ENCODE peak calls at places on chromosomes 6 and 20, in four cellular contexts. One of them, this sample, is unnamed.

GRCh38 chr20:25437153-25437581 is 29.7 kb downstream of the GINS1 start:
- DNase-seq in HepG2: no peak
- DNase-seq in WTC11: peak; percentile 47
- DNase-seq in K562: no peak
- DNase-seq in this sample: no peak

GRCh38 chr20:44646023-44646640 is 5.4 kb downstream of the ADA start:
- DNase-seq in K562: no peak
- DNase-seq in WTC11: no peak
- DNase-seq in HepG2: no peak
- DNase-seq in this sample: no peak

GRCh38 chr20:8578191-8578690 is 446.2 kb downstream of the PLCB1 start:
- DNase-seq in K562: no peak
- DNase-seq in WTC11: no peak
- DNase-seq in HepG2: no peak
- DNase-seq in this sample: no peak

GRCh38 chr6:36906539-36906938 is 20.8 kb downstream of the C6orf89 start:
- DNase-seq in WTC11: no peak
- DNase-seq in K562: no peak
- DNase-seq in HepG2: no peak
- DNase-seq in this sample: no peak

GRCh38 chr6:117481278-117481925 is 1.1 kb upstream of the DCBLD1 start:
- DNase-seq in WTC11: peak; percentile 28
- DNase-seq in K562: peak; percentile 41
- DNase-seq in HepG2: peak; percentile 84
- DNase-seq in this sample: no peak

GRCh38 chr20:1118004-1118335 is 432 bp upstream of the PSMF1 start:
- DNase-seq in K562: no peak
- DNase-seq in WTC11: no peak
- DNase-seq in HepG2: no peak
- DNase-seq in this sample: no peak

GRCh38 chr6:60679175-60679574 is 1606.8 kb downstream of the KHDRBS2 start:
- DNase-seq in HepG2: no peak
- DNase-seq in WTC11: no peak
- DNase-seq in K562: no peak
- DNase-seq in this sample: no peak

GRCh38 chr20:7155794-7156193 is 388.3 kb downstream of the BMP2 start:
- DNase-seq in K562: no peak
- DNase-seq in WTC11: no peak
- DNase-seq in HepG2: no peak
- DNase-seq in this sample: no peak

GRCh38 chr6:4660377-4661321 is 115.6 kb upstream of the CDYL start:
- DNase-seq in HepG2: no peak
- DNase-seq in WTC11: no peak
- DNase-seq in K562: no peak
- DNase-seq in this sample: no peak

GRCh38 chr6:132683543-132683942 is 24.6 kb upstream of the TAAR1 start:
- DNase-seq in K562: no peak
- DNase-seq in WTC11: no peak
- DNase-seq in HepG2: peak; percentile 10
- DNase-seq in this sample: no peak

GRCh38 chr6:97462031-97462430 is 179.0 kb upstream of the MMS22L start:
- DNase-seq in K562: no peak
- DNase-seq in WTC11: no peak
- DNase-seq in HepG2: no peak
- DNase-seq in this sample: no peak

GRCh38 chr6:27795697-27796494 is 116.3 kb downstream of the OR2B2 start:
- DNase-seq in HepG2: peak; percentile 95
- DNase-seq in WTC11: no peak
- DNase-seq in K562: peak; percentile 93
- DNase-seq in this sample: peak; percentile 69
- TF ChIP-seq ELF4 in HepG2: no peak
- TF ChIP-seq ELF4 in WTC11: no peak
- TF ChIP-seq ELF4 in K562: no peak
- TF ChIP-seq ELF4 in this sample: no peak

DNA sequence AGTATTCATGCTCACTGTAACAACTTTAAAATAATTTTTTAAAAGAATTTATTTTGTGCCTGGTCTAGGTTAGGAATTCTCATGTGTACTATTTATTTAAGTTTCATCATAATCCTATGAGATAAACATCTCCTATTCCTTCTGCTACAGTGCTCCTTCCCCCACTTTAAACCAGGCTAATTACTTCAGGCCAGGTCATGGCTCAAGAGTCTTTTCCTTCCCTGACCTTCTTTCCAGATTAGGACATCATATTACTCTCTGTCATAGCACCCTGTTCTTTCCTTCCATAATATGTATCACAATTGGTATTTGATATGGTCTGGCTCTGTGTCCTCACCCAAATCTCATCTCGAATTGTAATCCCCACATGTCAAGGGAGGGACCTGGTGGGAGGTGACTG is 239.0 kb downstream of the BTBD9 start:
- DNase-seq in K562: no peak
- DNase-seq in WTC11: no peak
- DNase-seq in HepG2: no peak
- DNase-seq in this sample: no peak
- TF ChIP-seq ELF4 in K562: no peak
- TF ChIP-seq ELF4 in WTC11: no peak
- TF ChIP-seq ELF4 in HepG2: no peak
- TF ChIP-seq ELF4 in this sample: no peak

DNA sequence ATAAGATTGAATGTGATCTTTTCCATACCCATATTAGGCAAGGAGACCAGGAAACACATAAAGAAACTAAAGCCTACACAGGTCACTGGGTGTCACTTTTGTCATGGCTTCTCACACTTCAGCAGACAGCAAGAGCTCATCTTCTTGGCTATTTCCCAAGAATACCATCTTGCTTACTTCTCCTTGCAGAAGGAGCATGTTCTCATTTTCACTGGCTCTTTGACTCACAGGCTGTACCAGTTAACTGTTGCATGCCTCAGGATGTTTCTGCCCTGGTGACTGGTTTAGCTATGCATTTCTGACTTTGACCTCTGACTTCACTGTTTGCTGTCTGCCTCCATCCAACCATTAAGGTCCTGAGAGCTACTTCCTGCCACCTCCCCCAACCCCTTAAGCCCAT is 40.3 kb upstream of the OGFRL1 start:
- DNase-seq in HepG2: peak; percentile 4
- DNase-seq in WTC11: no peak
- DNase-seq in K562: no peak
- DNase-seq in this sample: no peak
- TF ChIP-seq ELF4 in HepG2: no peak
- TF ChIP-seq ELF4 in WTC11: no peak
- TF ChIP-seq ELF4 in K562: no peak
- TF ChIP-seq ELF4 in this sample: no peak

DNA sequence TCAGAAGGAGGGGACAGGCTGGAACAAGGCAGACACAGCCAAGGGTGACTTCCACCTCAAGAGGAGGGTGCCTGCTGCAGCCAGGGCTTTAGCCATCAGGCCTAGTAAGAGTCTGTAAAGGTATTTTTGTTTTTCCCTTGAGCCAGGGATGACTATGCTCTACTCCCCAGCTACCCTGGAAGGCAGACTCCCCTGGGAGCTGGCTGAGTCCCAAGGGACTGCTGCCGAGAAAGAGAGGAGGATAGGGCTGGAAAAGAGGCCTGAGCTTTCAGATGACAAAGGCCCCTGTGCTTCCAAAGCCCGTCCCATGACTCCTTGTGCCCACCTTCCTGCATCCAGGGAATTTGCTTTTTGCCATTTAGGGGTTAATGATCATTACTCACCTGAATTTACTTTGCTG is 14.0 kb upstream of the GSTA4 start:
- DNase-seq in HepG2: no peak
- DNase-seq in K562: no peak
- DNase-seq in WTC11: no peak
- DNase-seq in this sample: no peak
- TF ChIP-seq ELF4 in HepG2: no peak
- TF ChIP-seq ELF4 in K562: no peak
- TF ChIP-seq ELF4 in WTC11: no peak
- TF ChIP-seq ELF4 in this sample: no peak

GRCh38 chr6:91057689-91058088 is 470.8 kb upstream of the MAP3K7 start:
- DNase-seq in HepG2: no peak
- DNase-seq in WTC11: no peak
- DNase-seq in K562: no peak
- DNase-seq in this sample: no peak
- TF ChIP-seq ELF4 in HepG2: no peak
- TF ChIP-seq ELF4 in WTC11: no peak
- TF ChIP-seq ELF4 in K562: no peak
- TF ChIP-seq ELF4 in this sample: no peak

GRCh38 chr20:57656821-57657536 is 36.8 kb upstream of the ZBP1 start:
- DNase-seq in WTC11: peak; percentile 5
- DNase-seq in HepG2: no peak
- DNase-seq in K562: no peak
- DNase-seq in this sample: no peak
- TF ChIP-seq ELF4 in WTC11: no peak
- TF ChIP-seq ELF4 in HepG2: no peak
- TF ChIP-seq ELF4 in K562: no peak
- TF ChIP-seq ELF4 in this sample: no peak

This sample was measured in HEK293T.